ENCODE peak calls at places on chromosomes 5 and 9, in five cellular contexts. One of them, this sample, is unnamed.

GRCh38 chr9:127539259-127539981 is 72.7 kb upstream of the STXBP1 start:
- DNase-seq in PC-9: no peak
- DNase-seq in GM23248: peak
- DNase-seq in mesenchymal stem cell: peak
- DNase-seq in fibroblast of lung: peak
- DNase-seq in this sample: no peak

GRCh38 chr5:127210082-127210481 is 80.5 kb upstream of the MEGF10 start:
- DNase-seq in PC-9: no peak
- DNase-seq in mesenchymal stem cell: no peak
- DNase-seq in GM23248: no peak
- DNase-seq in fibroblast of lung: peak
- DNase-seq in this sample: no peak

GRCh38 chr9:136597965-136598364 is 52.1 kb upstream of the NOTCH1 start:
- DNase-seq in mesenchymal stem cell: no peak
- DNase-seq in PC-9: no peak
- DNase-seq in fibroblast of lung: no peak
- DNase-seq in GM23248: no peak
- DNase-seq in this sample: no peak

GRCh38 chr9:72856985-72857631 is 95.7 kb downstream of the ALDH1A1 start:
- DNase-seq in mesenchymal stem cell: peak
- DNase-seq in fibroblast of lung: peak
- DNase-seq in GM23248: peak
- DNase-seq in PC-9: peak
- DNase-seq in this sample: peak

GRCh38 chr5:181039961-181040915 is at the start of gene BTNL9:
- DNase-seq in PC-9: no peak
- DNase-seq in mesenchymal stem cell: no peak
- DNase-seq in GM23248: no peak
- DNase-seq in fibroblast of lung: no peak
- DNase-seq in this sample: no peak

GRCh38 chr9:3972687-3973086 is 327.2 kb downstream of the GLIS3 start:
- DNase-seq in GM23248: no peak
- DNase-seq in PC-9: no peak
- DNase-seq in fibroblast of lung: no peak
- DNase-seq in mesenchymal stem cell: no peak
- DNase-seq in this sample: no peak

GRCh38 chr5:5419291-5420210 is 2.9 kb upstream of the ICE1 start:
- DNase-seq in GM23248: peak
- DNase-seq in PC-9: peak
- DNase-seq in mesenchymal stem cell: peak
- DNase-seq in fibroblast of lung: peak
- DNase-seq in this sample: peak

GRCh38 chr9:94772654-94773303 is 46.3 kb downstream of the AOPEP start:
- DNase-seq in PC-9: no peak
- DNase-seq in GM23248: peak
- DNase-seq in mesenchymal stem cell: peak
- DNase-seq in fibroblast of lung: peak
- DNase-seq in this sample: peak

GRCh38 chr9:115276621-115277020 is 158.7 kb upstream of the TNC start:
- DNase-seq in mesenchymal stem cell: no peak
- DNase-seq in PC-9: no peak
- DNase-seq in fibroblast of lung: peak
- DNase-seq in GM23248: peak
- DNase-seq in this sample: peak

GRCh38 chr5:164191240-164191639 is 685.8 kb downstream of the MAT2B start:
- DNase-seq in GM23248: no peak
- DNase-seq in mesenchymal stem cell: no peak
- DNase-seq in PC-9: no peak
- DNase-seq in fibroblast of lung: peak
- DNase-seq in this sample: peak

GRCh38 chr5:57986746-57987145 is 473.1 kb downstream of the PLK2 start:
- DNase-seq in mesenchymal stem cell: peak
- DNase-seq in PC-9: peak
- DNase-seq in fibroblast of lung: peak
- DNase-seq in GM23248: peak
- DNase-seq in this sample: peak

GRCh38 chr5:14208071-14209021 is 65.2 kb downstream of the TRIO start:
- DNase-seq in PC-9: no peak
- DNase-seq in fibroblast of lung: peak
- DNase-seq in mesenchymal stem cell: peak
- DNase-seq in GM23248: peak
- DNase-seq in this sample: peak

GRCh38 chr5:75116836-75117235 is 64.5 kb upstream of the GCNT4 start:
- DNase-seq in fibroblast of lung: no peak
- DNase-seq in PC-9: no peak
- DNase-seq in mesenchymal stem cell: no peak
- DNase-seq in GM23248: no peak
- DNase-seq in this sample: no peak

GRCh38 chr5:71719092-71719964 is at the start of gene CARTPT:
- DNase-seq in GM23248: peak
- DNase-seq in mesenchymal stem cell: peak
- DNase-seq in fibroblast of lung: peak
- DNase-seq in PC-9: no peak
- DNase-seq in this sample: peak

GRCh38 chr9:97840521-97840920 is 12.5 kb upstream of the FOXE1 start:
- DNase-seq in GM23248: no peak
- DNase-seq in PC-9: no peak
- DNase-seq in mesenchymal stem cell: no peak
- DNase-seq in fibroblast of lung: peak
- DNase-seq in this sample: peak

GRCh38 chr5:180097926-180098325 is 26.4 kb upstream of the RNF130 start:
- DNase-seq in mesenchymal stem cell: no peak
- DNase-seq in fibroblast of lung: no peak
- DNase-seq in PC-9: no peak
- DNase-seq in GM23248: no peak
- DNase-seq in this sample: no peak

GRCh38 chr9:137080260-137081122 is 3.2 kb downstream of the UAP1L1 start:
- DNase-seq in mesenchymal stem cell: no peak
- DNase-seq in PC-9: no peak
- DNase-seq in GM23248: no peak
- DNase-seq in fibroblast of lung: no peak
- DNase-seq in this sample: no peak

GRCh38 chr5:111942214-111942613 is 185.2 kb upstream of the NREP start:
- DNase-seq in GM23248: no peak
- DNase-seq in fibroblast of lung: no peak
- DNase-seq in mesenchymal stem cell: no peak
- DNase-seq in PC-9: no peak
- DNase-seq in this sample: no peak

GRCh38 chr5:99808657-99809230 is 726.4 kb upstream of the FAM174A start:
- DNase-seq in PC-9: no peak
- DNase-seq in fibroblast of lung: no peak
- DNase-seq in GM23248: no peak
- DNase-seq in mesenchymal stem cell: no peak
- DNase-seq in this sample: no peak

GRCh38 chr5:122019936-122020590 is 58.0 kb downstream of the LOX start:
- DNase-seq in PC-9: no peak
- DNase-seq in fibroblast of lung: peak
- DNase-seq in GM23248: peak
- DNase-seq in mesenchymal stem cell: no peak
- DNase-seq in this sample: peak

GRCh38 chr5:151881626-151882225 is 42.9 kb downstream of the GLRA1 start:
- DNase-seq in mesenchymal stem cell: no peak
- DNase-seq in GM23248: no peak
- DNase-seq in fibroblast of lung: no peak
- DNase-seq in PC-9: no peak
- DNase-seq in this sample: no peak

GRCh38 chr5:33690736-33691135 is 201.1 kb downstream of the ADAMTS12 start:
- DNase-seq in mesenchymal stem cell: peak
- DNase-seq in PC-9: no peak
- DNase-seq in GM23248: peak
- DNase-seq in fibroblast of lung: peak
- DNase-seq in this sample: peak

GRCh38 chr5:166373817-166374216 is 1917.6 kb upstream of the WWC1 start:
- DNase-seq in fibroblast of lung: no peak
- DNase-seq in GM23248: no peak
- DNase-seq in mesenchymal stem cell: no peak
- DNase-seq in PC-9: no peak
- DNase-seq in this sample: no peak

GRCh38 chr9:110114888-110115259 is 93.1 kb downstream of the C9orf152 start:
- DNase-seq in GM23248: no peak
- DNase-seq in PC-9: no peak
- DNase-seq in fibroblast of lung: peak
- DNase-seq in mesenchymal stem cell: peak
- DNase-seq in this sample: no peak

GRCh38 chr9:36144322-36145206 is 8.0 kb downstream of the GLIPR2 start:
- DNase-seq in fibroblast of lung: no peak
- DNase-seq in mesenchymal stem cell: no peak
- DNase-seq in GM23248: no peak
- DNase-seq in PC-9: no peak
- DNase-seq in this sample: no peak

DNA sequence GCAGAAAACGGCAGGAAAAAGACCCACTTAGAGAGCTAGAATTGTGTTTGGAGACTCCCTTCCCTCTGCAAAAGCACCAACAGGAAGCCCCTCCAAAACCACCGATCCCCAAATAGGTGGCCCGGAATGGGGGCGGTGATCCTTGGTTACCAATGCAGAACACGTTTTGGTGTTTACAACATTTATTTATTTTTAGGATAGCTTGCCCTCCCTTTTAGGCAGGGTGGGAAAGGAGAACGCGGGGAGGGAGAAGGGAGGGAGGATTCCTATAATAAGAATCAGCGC is 579 bp upstream of the NTRK2 start:
- DNase-seq in PC-9: no peak
- DNase-seq in fibroblast of lung: no peak
- DNase-seq in mesenchymal stem cell: peak
- DNase-seq in GM23248: no peak
- DNase-seq in this sample: no peak
- H2AFZ ChIP-seq in PC-9: no peak
- H2AFZ ChIP-seq in fibroblast of lung: no peak
- H2AFZ ChIP-seq in mesenchymal stem cell: no peak
- H2AFZ ChIP-seq in GM23248: peak
- H2AFZ ChIP-seq in this sample: peak

GRCh38 chr9:32579706-32580331 is 6.9 kb upstream of the NDUFB6 start:
- DNase-seq in mesenchymal stem cell: peak
- DNase-seq in fibroblast of lung: peak
- DNase-seq in PC-9: peak
- DNase-seq in GM23248: peak
- DNase-seq in this sample: no peak
- H2AFZ ChIP-seq in mesenchymal stem cell: no peak
- H2AFZ ChIP-seq in fibroblast of lung: no peak
- H2AFZ ChIP-seq in PC-9: no peak
- H2AFZ ChIP-seq in GM23248: peak
- H2AFZ ChIP-seq in this sample: no peak

GRCh38 chr5:82794876-82795275 is 282.3 kb downstream of the TMEM167A start:
- DNase-seq in fibroblast of lung: peak
- DNase-seq in GM23248: peak
- DNase-seq in mesenchymal stem cell: no peak
- DNase-seq in PC-9: no peak
- DNase-seq in this sample: no peak

GRCh38 chr5:82793808-82794419 is 283.3 kb downstream of the TMEM167A start:
- DNase-seq in GM23248: peak
- DNase-seq in mesenchymal stem cell: peak
- DNase-seq in fibroblast of lung: peak
- DNase-seq in PC-9: peak
- DNase-seq in this sample: no peak

GRCh38 chr5:82799346-82800077 is 277.7 kb downstream of the TMEM167A start:
- DNase-seq in PC-9: no peak
- DNase-seq in fibroblast of lung: no peak
- DNase-seq in mesenchymal stem cell: no peak
- DNase-seq in GM23248: no peak
- DNase-seq in this sample: no peak

GRCh38 chr5:82798676-82799075 is 278.5 kb downstream of the TMEM167A start:
- DNase-seq in mesenchymal stem cell: no peak
- DNase-seq in fibroblast of lung: no peak
- DNase-seq in PC-9: no peak
- DNase-seq in GM23248: no peak
- DNase-seq in this sample: no peak

GRCh38 chr5:82796643-82797416 is 280.4 kb downstream of the TMEM167A start:
- DNase-seq in mesenchymal stem cell: no peak
- DNase-seq in GM23248: no peak
- DNase-seq in PC-9: no peak
- DNase-seq in fibroblast of lung: no peak
- DNase-seq in this sample: no peak
- H2AFZ ChIP-seq in mesenchymal stem cell: no peak
- H2AFZ ChIP-seq in GM23248: no peak
- H2AFZ ChIP-seq in PC-9: no peak
- H2AFZ ChIP-seq in fibroblast of lung: no peak
- H2AFZ ChIP-seq in this sample: no peak

GRCh38 chr9:7802666-7803065 is 3.1 kb upstream of the DMAC1 start:
- DNase-seq in PC-9: no peak
- DNase-seq in fibroblast of lung: peak
- DNase-seq in mesenchymal stem cell: no peak
- DNase-seq in GM23248: peak
- DNase-seq in this sample: peak
- H2AFZ ChIP-seq in PC-9: no peak
- H2AFZ ChIP-seq in fibroblast of lung: no peak
- H2AFZ ChIP-seq in mesenchymal stem cell: no peak
- H2AFZ ChIP-seq in GM23248: no peak
- H2AFZ ChIP-seq in this sample: no peak

This sample was measured in astrocyte.